ENCODE peak calls at places on chromosomes 1 and 21, in ten cellular contexts. T is T-helper 2 cell; A is activated naive CD8-positive, alpha-beta T cell treated with anti-CD3 and anti-CD28 coated beads, Interleukin-2, amount 50 U/mL, for 24 hours; X is iPS DF 6.9; I is K562; R is H1; N is NCI-H1694 treated with DMSO at 0.1 percent for 48 hours; Q is anterior cingulate cortex; Y is immature natural killer cell; E is fibroblast of pulmonary artery. B is an unnamed sample.

GRCh38 chr1:59707216-59707615 is 107.5 kb upstream of the HOOK1 start:
- DNase-seq in T (no peak), A (no peak), X (no peak), I (no peak), R (no peak), N (no peak), Q (no peak), Y (no peak), E (peak; percentile 96), B (peak; percentile 92)

GRCh38 chr1:3827813-3828307 is 29.2 kb downstream of the CEP104 start:
- DNase-seq in T (no peak), A (no peak), X (no peak), I (no peak), R (no peak), N (peak; percentile 55), Q (peak; percentile 19), Y (no peak), E (no peak), B (no peak)

GRCh38 chr1:181335631-181336030 is 147.7 kb upstream of the CACNA1E start:
- DNase-seq in T (no peak), A (no peak), X (no peak), I (no peak), R (no peak), N (no peak), Q (no peak), Y (no peak), E (no peak), B (no peak)

GRCh38 chr1:21534674-21535378 is 25.6 kb downstream of the ALPL start:
- DNase-seq in T (peak; percentile 37), A (peak; percentile 16), X (peak; percentile 31), I (peak; percentile 61), R (no peak), N (peak; percentile 62), Q (no peak), Y (no peak), E (peak; percentile 79), B (peak; percentile 83)

GRCh38 chr1:115454835-115455511 is 116.9 kb upstream of the NGF start:
- DNase-seq in T (no peak), A (no peak), X (no peak), I (no peak), R (no peak), N (no peak), Q (no peak), Y (no peak), E (no peak), B (no peak)

GRCh38 chr1:101745549-101745948 is 251.2 kb downstream of the OLFM3 start:
- DNase-seq in T (no peak), A (no peak), X (no peak), I (no peak), R (no peak), N (no peak), Q (no peak), Y (no peak), E (no peak), B (peak; percentile 2)

GRCh38 chr1:230992100-230992774 is 13.3 kb downstream of the ARV1 start:
- DNase-seq in T (no peak), A (no peak), X (no peak), I (no peak), R (no peak), N (no peak), Q (no peak), Y (no peak), E (no peak), B (no peak)

GRCh38 chr1:81834921-81835698 is 34.4 kb downstream of the ADGRL2 start:
- DNase-seq in T (no peak), A (no peak), X (no peak), I (no peak), R (no peak), N (no peak), Q (no peak), Y (no peak), E (peak; percentile 92), B (peak; percentile 70)

GRCh38 chr1:69688178-69688577 is 120.5 kb downstream of the LRRC7 start:
- DNase-seq in T (no peak), A (no peak), X (no peak), I (no peak), R (no peak), N (no peak), Q (no peak), Y (no peak), E (no peak), B (no peak)

GRCh38 chr1:44405804-44406743 is 1.0 kb downstream of the RNF220 start:
- DNase-seq in T (no peak), A (peak; percentile 33), X (no peak), I (no peak), R (no peak), N (no peak), Q (no peak), Y (peak; percentile 22), E (no peak), B (peak; percentile 69)

GRCh38 chr1:44406761-44407429 is 1.8 kb downstream of the RNF220 start:
- DNase-seq in T (no peak), A (peak; percentile 29), X (no peak), I (no peak), R (no peak), N (no peak), Q (no peak), Y (peak; percentile 17), E (no peak), B (peak; percentile 58)

GRCh38 chr1:17545354-17545753 is 5.9 kb downstream of the ARHGEF10L start:
- DNase-seq in T (no peak), A (no peak), X (no peak), I (no peak), R (no peak), N (no peak), Q (no peak), Y (no peak), E (peak; percentile 68), B (peak; percentile 34)

GRCh38 chr1:24341260-24341659 is 22.1 kb downstream of the GRHL3 start:
- DNase-seq in T (no peak), A (no peak), X (no peak), I (no peak), R (no peak), N (peak; percentile 56), Q (no peak), Y (no peak), E (no peak), B (no peak)

GRCh38 chr1:5915587-5916571 is 76.3 kb downstream of the NPHP4 start:
- DNase-seq in T (peak; percentile 75), A (peak; percentile 11), X (no peak), I (peak; percentile 56), R (no peak), N (peak; percentile 1), Q (peak; percentile 48), Y (no peak), E (peak; percentile 66), B (peak; percentile 72)

GRCh38 chr1:218304281-218305039 is 19.4 kb downstream of the RRP15 start:
- DNase-seq in T (no peak), A (no peak), X (no peak), I (peak; percentile 85), R (no peak), N (peak; percentile 4), Q (no peak), Y (no peak), E (peak; percentile 49), B (peak; percentile 91)

GRCh38 chr1:201346337-201346939 is 31.0 kb downstream of the TNNT2 start:
- DNase-seq in T (no peak), A (peak; percentile 6), X (peak; percentile 54), I (peak; percentile 60), R (no peak), N (peak; percentile 28), Q (no peak), Y (no peak), E (peak; percentile 67), B (peak; percentile 60)

GRCh38 chr21:35217504-35218060 is 168.5 kb upstream of the RUNX1 start:
- DNase-seq in T (no peak), A (no peak), X (no peak), I (no peak), R (peak; percentile 15), N (no peak), Q (no peak), Y (no peak), E (peak; percentile 74), B (peak; percentile 87)

GRCh38 chr21:42558846-42559245 is 45.2 kb downstream of the SLC37A1 start:
- DNase-seq in T (no peak), A (no peak), X (no peak), I (no peak), R (no peak), N (no peak), Q (no peak), Y (no peak), E (no peak), B (no peak)

GRCh38 chr1:32861904-32862698 is 8.6 kb downstream of the FNDC5 start:
- DNase-seq in T (no peak), A (no peak), X (no peak), I (no peak), R (no peak), N (no peak), Q (peak; percentile 54), Y (no peak), E (no peak), B (no peak)

GRCh38 chr1:18901952-18902522 is 318 bp downstream of the ALDH4A1 start:
- DNase-seq in T (no peak), A (no peak), X (no peak), I (no peak), R (no peak), N (no peak), Q (no peak), Y (no peak), E (peak; percentile 10), B (peak; percentile 46)

GRCh38 chr1:205879974-205880373 is 30.0 kb upstream of the PM20D1 start:
- DNase-seq in T (no peak), A (no peak), X (no peak), I (no peak), R (no peak), N (no peak), Q (no peak), Y (no peak), E (no peak), B (no peak)

GRCh38 chr21:14923468-14923867 is 141.3 kb downstream of the NRIP1 start:
- DNase-seq in T (no peak), A (no peak), X (no peak), I (no peak), R (no peak), N (no peak), Q (no peak), Y (no peak), E (peak; percentile 20), B (peak; percentile 61)

B was measured in astrocyte of the hippocampus.